ENCODE peak calls at places on chromosome 16, in five cellular contexts. U, H, E, K and Z are unnamed samples.
A peak's percentile ranks its signal among the peaks of the same experiment; 100 is the strongest.

GRCh38 chr16:79598341-79599181 is 2.0 kb downstream of the MAF start:
- DNase-seq in U (peak; percentile 39), H (peak; percentile 52), E (peak; percentile 86), K (peak; percentile 13), Z (peak; percentile 27)

GRCh38 chr16:57999971-58000705 is at the start of gene ZNF319:
- DNase-seq in U (no peak), H (no peak), E (peak; percentile 62), K (peak; percentile 17), Z (no peak)

GRCh38 chr16:81214745-81215166 is 23.7 kb upstream of the BCO1 start:
- DNase-seq in U (peak; percentile 37), H (no peak), E (peak; percentile 57), K (no peak), Z (no peak)

GRCh38 chr16:56950881-56951771 is 10.6 kb upstream of the CETP start:
- DNase-seq in U (peak; percentile 69), H (peak; percentile 42), E (peak; percentile 72), K (peak; percentile 25), Z (no peak)

GRCh38 chr16:4176794-4177438 is 60.7 kb upstream of the ADCY9 start:
- DNase-seq in U (peak; percentile 78), H (peak; percentile 26), E (no peak), K (no peak), Z (peak; percentile 34)

GRCh38 chr16:23640669-23640958 is 496 bp downstream of the PALB2 start:
- DNase-seq in U (peak; percentile 8), H (no peak), E (no peak), K (no peak), Z (no peak)

GRCh38 chr16:19831678-19832077 is 53.0 kb downstream of the GPRC5B start:
- DNase-seq in U (peak; percentile 82), H (peak; percentile 82), E (no peak), K (no peak), Z (no peak)

GRCh38 chr16:87317766-87318121 is 552 bp upstream of the C16orf95 start:
- DNase-seq in U (peak; percentile 75), H (no peak), E (peak; percentile 77), K (no peak), Z (no peak)

GRCh38 chr16:57100445-57100844 is 8.1 kb downstream of the CPNE2 start:
- DNase-seq in U (no peak), H (no peak), E (no peak), K (no peak), Z (no peak)

GRCh38 chr16:2967721-2968161 is 1.4 kb upstream of the PAQR4 start:
- DNase-seq in U (no peak), H (no peak), E (peak; percentile 47), K (no peak), Z (no peak)

GRCh38 chr16:68013440-68013839 is 2.3 kb downstream of the DPEP2NB start:
- DNase-seq in U (peak; percentile 24), H (no peak), E (no peak), K (no peak), Z (no peak)

GRCh38 chr16:82007189-82007588 is 4.1 kb downstream of the SDR42E1 start:
- DNase-seq in U (no peak), H (no peak), E (no peak), K (no peak), Z (no peak)

GRCh38 chr16:46787909-46788308 is 39.8 kb upstream of the MYLK3 start:
- DNase-seq in U (no peak), H (no peak), E (no peak), K (no peak), Z (no peak)

GRCh38 chr16:1610841-1611653 is 825 bp downstream of the IFT140 start:
- DNase-seq in U (peak; percentile 14), H (no peak), E (no peak), K (no peak), Z (no peak)

GRCh38 chr16:12459401-12459791 is 344.3 kb downstream of the CPPED1 start:
- DNase-seq in U (no peak), H (no peak), E (peak; percentile 78), K (no peak), Z (no peak)